ENCODE peak calls at places on chromosome 15, in ten cellular contexts. T is SK-N-SH, U is KG1, V is NCI-H774, Y is Kasumi-1, M is nucleus accumbens, L is substantia nigra, H is GM04503, D is AG04450, W is mammary epithelial cell. B is an unnamed sample.
A peak's percentile ranks its signal among the peaks of the same experiment; 100 is the strongest.

GRCh38 chr15:88651971-88652370 is 13.2 kb downstream of the ISG20 start:
- DNase-seq in T (no peak), U (no peak), V (no peak), Y (no peak), M (no peak), L (no peak), H (no peak), D (no peak), W (no peak), B (no peak)

GRCh38 chr15:39720081-39720480 is 62.6 kb downstream of the FSIP1 start:
- DNase-seq in T (no peak), U (no peak), V (no peak), Y (no peak), M (no peak), L (no peak), H (no peak), D (no peak), W (no peak), B (no peak)

GRCh38 chr15:52529289-52529929 is 729 bp upstream of the MYO5A start:
- DNase-seq in T (no peak), U (no peak), V (no peak), Y (no peak), M (peak; percentile 47), L (no peak), H (no peak), D (no peak), W (no peak), B (no peak)

GRCh38 chr15:68806220-68807105 is 14.2 kb downstream of the ANP32A start:
- DNase-seq in T (peak; percentile 43), U (no peak), V (no peak), Y (no peak), M (peak; percentile 50), L (no peak), H (no peak), D (no peak), W (no peak), B (no peak)

GRCh38 chr15:54659668-54660067 is 537.1 kb downstream of the RSL24D1 start:
- DNase-seq in T (no peak), U (no peak), V (no peak), Y (no peak), M (no peak), L (no peak), H (no peak), D (no peak), W (no peak), B (no peak)

GRCh38 chr15:41926184-41927056 is 32.6 kb upstream of the SPTBN5 start:
- DNase-seq in T (no peak), U (no peak), V (no peak), Y (peak; percentile 8), M (no peak), L (no peak), H (no peak), D (no peak), W (no peak), B (no peak)

GRCh38 chr15:41857316-41857715 is 18.7 kb downstream of the PLA2G4B start:
- DNase-seq in T (no peak), U (no peak), V (no peak), Y (no peak), M (no peak), L (no peak), H (no peak), D (no peak), W (no peak), B (no peak)

GRCh38 chr15:66409565-66410108 is 22.9 kb downstream of the MAP2K1 start:
- DNase-seq in T (no peak), U (no peak), V (no peak), Y (no peak), M (no peak), L (no peak), H (no peak), D (no peak), W (no peak), B (no peak)

GRCh38 chr15:62975515-62975914 is 67.0 kb upstream of the TPM1 start:
- DNase-seq in T (no peak), U (no peak), V (no peak), Y (no peak), M (no peak), L (no peak), H (no peak), D (no peak), W (no peak), B (peak; percentile 13)

GRCh38 chr15:41894791-41895463 is 1.1 kb upstream of the SPTBN5 start:
- DNase-seq in T (peak; percentile 97), U (peak; percentile 55), V (no peak), Y (peak; percentile 38), M (no peak), L (no peak), H (peak; percentile 13), D (no peak), W (peak; percentile 86), B (no peak)

GRCh38 chr15:77387355-77388105 is 32.4 kb downstream of the PEAK1 start:
- DNase-seq in T (no peak), U (no peak), V (no peak), Y (peak; percentile 6), M (no peak), L (no peak), H (no peak), D (no peak), W (no peak), B (no peak)